ENCODE peak calls at places on chromosome 1, in four cellular contexts. One of them, this sample, is unnamed.

GRCh38 chr1:3746784-3747521 is 5.3 kb upstream of the CCDC27 start:
- DNase-seq in RKO: no peak
- DNase-seq in central memory CD4-positive, alpha-beta T cell: peak
- DNase-seq in mucosa of gallbladder: peak
- DNase-seq in this sample: peak

GRCh38 chr1:28134651-28135207 is 41.8 kb downstream of the PTAFR start:
- DNase-seq in RKO: no peak
- DNase-seq in central memory CD4-positive, alpha-beta T cell: no peak
- DNase-seq in mucosa of gallbladder: no peak
- DNase-seq in this sample: no peak

GRCh38 chr1:241447056-241447649 is 72.4 kb downstream of the FH start:
- DNase-seq in RKO: no peak
- DNase-seq in central memory CD4-positive, alpha-beta T cell: no peak
- DNase-seq in mucosa of gallbladder: no peak
- DNase-seq in this sample: no peak

GRCh38 chr1:81936838-81937237 is 136.1 kb downstream of the ADGRL2 start:
- DNase-seq in RKO: no peak
- DNase-seq in central memory CD4-positive, alpha-beta T cell: no peak
- DNase-seq in mucosa of gallbladder: no peak
- DNase-seq in this sample: no peak

GRCh38 chr1:44707112-44707881 is 23.7 kb downstream of the RNU5D-1 start:
- DNase-seq in RKO: peak
- DNase-seq in central memory CD4-positive, alpha-beta T cell: no peak
- DNase-seq in mucosa of gallbladder: no peak
- DNase-seq in this sample: no peak

GRCh38 chr1:179016694-179017382 is 8.9 kb upstream of the FAM20B start:
- DNase-seq in RKO: peak
- DNase-seq in central memory CD4-positive, alpha-beta T cell: no peak
- DNase-seq in mucosa of gallbladder: peak
- DNase-seq in this sample: no peak

GRCh38 chr1:109793486-109794318 is 30.0 kb upstream of the EPS8L3 start:
- DNase-seq in RKO: peak
- DNase-seq in central memory CD4-positive, alpha-beta T cell: peak
- DNase-seq in mucosa of gallbladder: no peak
- DNase-seq in this sample: no peak

GRCh38 chr1:43065191-43065590 is 106.5 kb upstream of the SLC2A1 start:
- DNase-seq in RKO: no peak
- DNase-seq in central memory CD4-positive, alpha-beta T cell: no peak
- DNase-seq in mucosa of gallbladder: no peak
- DNase-seq in this sample: no peak

GRCh38 chr1:2452583-2453315 is 23.3 kb upstream of the PLCH2 start:
- DNase-seq in RKO: no peak
- DNase-seq in central memory CD4-positive, alpha-beta T cell: no peak
- DNase-seq in mucosa of gallbladder: no peak
- DNase-seq in this sample: no peak

GRCh38 chr1:220999872-221000863 is 120.9 kb downstream of the HLX start:
- DNase-seq in RKO: no peak
- DNase-seq in central memory CD4-positive, alpha-beta T cell: no peak
- DNase-seq in mucosa of gallbladder: peak
- DNase-seq in this sample: no peak

GRCh38 chr1:36956570-36956969 is 77.7 kb downstream of the GRIK3 start:
- DNase-seq in RKO: no peak
- DNase-seq in central memory CD4-positive, alpha-beta T cell: no peak
- DNase-seq in mucosa of gallbladder: no peak
- DNase-seq in this sample: no peak

This sample was measured in neural crest cell.